ENCODE peak calls at places on chromosomes 6 and 20, in seven cellular contexts. N is Kasumi-1; J is nucleus accumbens; A is activated CD4-positive, alpha-beta T cell treated with anti-CD3 and anti-CD28 coated beads, Interleukin-2, amount 10 ng/mL, durations not matched to agents 7 days and 5 days; H is DND-41; F is adipocyte; R is coronary artery. T is an unnamed sample.

GRCh38 chr6:14738933-14739332 is 506.9 kb upstream of the JARID2 start:
- DNase-seq in N (no peak), J (no peak), A (no peak), H (no peak), F (no peak), R (no peak), T (no peak)

GRCh38 chr6:91667596-91667995 is 1080.7 kb upstream of the MAP3K7 start:
- DNase-seq in N (no peak), J (no peak), A (no peak), H (no peak), F (no peak), R (no peak), T (no peak)

GRCh38 chr20:41978246-41978790 is 360.1 kb upstream of the CHD6 start:
- DNase-seq in N (no peak), J (no peak), A (no peak), H (no peak), F (no peak), R (peak; percentile 26), T (no peak)

GRCh38 chr6:142088858-142089216 is 43.9 kb upstream of the GJE1 start:
- DNase-seq in N (no peak), J (no peak), A (no peak), H (no peak), F (peak; percentile 39), R (no peak), T (no peak)

GRCh38 chr6:148736779-148737412 is 9.9 kb upstream of the UST start:
- DNase-seq in N (peak; percentile 12), J (no peak), A (no peak), H (no peak), F (no peak), R (no peak), T (no peak)

GRCh38 chr6:157107915-157108651 is 215.2 kb downstream of the TMEM242 start:
- DNase-seq in N (no peak), J (no peak), A (no peak), H (no peak), F (peak; percentile 84), R (no peak), T (no peak)

GRCh38 chr6:7434672-7435071 is 45.1 kb downstream of the RIOK1 start:
- DNase-seq in N (no peak), J (no peak), A (no peak), H (no peak), F (no peak), R (no peak), T (no peak)

GRCh38 chr6:43982084-43982625 is 145.1 kb downstream of the MRPL14 start:
- DNase-seq in N (no peak), J (no peak), A (no peak), H (no peak), F (no peak), R (peak; percentile 41), T (no peak)

GRCh38 chr6:164693934-164694333 is 615.5 kb downstream of the C6orf118 start:
- DNase-seq in N (no peak), J (peak; percentile 83), A (no peak), H (no peak), F (no peak), R (no peak), T (no peak)

GRCh38 chr6:132147530-132148011 is 196.4 kb upstream of the CCN2 start:
- DNase-seq in N (no peak), J (no peak), A (no peak), H (no peak), F (peak; percentile 74), R (no peak), T (no peak)

GRCh38 chr6:33744001-33744848 is 2.5 kb downstream of the IP6K3 start:
- DNase-seq in N (peak; percentile 62), J (peak; percentile 81), A (peak; percentile 76), H (peak; percentile 74), F (peak; percentile 89), R (no peak), T (peak; percentile 47)

GRCh38 chr6:78910611-78911134 is 43.3 kb downstream of the IRAK1BP1 start:
- DNase-seq in N (no peak), J (no peak), A (peak; percentile 20), H (no peak), F (peak; percentile 33), R (no peak), T (no peak)

GRCh38 chr6:30876039-30876730 is 8.1 kb upstream of the DDR1 start:
- DNase-seq in N (no peak), J (no peak), A (no peak), H (no peak), F (peak; percentile 67), R (no peak), T (no peak)

GRCh38 chr6:170262481-170263088 is 28.3 kb downstream of the DLL1 start:
- DNase-seq in N (no peak), J (peak; percentile 66), A (no peak), H (no peak), F (no peak), R (no peak), T (no peak)

T was measured in CD8-positive, alpha-beta T cell.